ENCODE peak calls at places on chromosome 14, in five cellular contexts. X is PC-3; S is aorta; I is body of pancreas; V is CD8-positive, alpha-beta T cell. K is an unnamed sample. For H3K36me3, the result is how much of the 10 kb centered on the place peaks cover.

GRCh38 chr14:104253223-104253822 is 114.9 kb downstream of the KIF26A start:
- ATAC-seq in V (no peak), X (no peak), I (no peak), S (no peak), K (no peak)

GRCh38 chr14:105581551-105582341 is 55.4 kb downstream of the TMEM121 start:
- ATAC-seq in S (no peak), V (no peak), I (no peak), X (peak), K (no peak)

GRCh38 chr14:36683083-36683724 is 21.5 kb downstream of the PAX9 start:
- ATAC-seq in I (no peak), X (peak), V (no peak), S (no peak), K (no peak)

GRCh38 chr14:104753528-104754212 is 723 bp downstream of the SIVA1 start:
- ATAC-seq in I (no peak), S (no peak), X (no peak), V (no peak), K (no peak)

GRCh38 chr14:50371546-50371945 is 25.1 kb downstream of the CDKL1 start:
- ATAC-seq in V (no peak), S (no peak), X (no peak), I (no peak), K (no peak)

GRCh38 chr14:21055473-21056117 is 2.0 kb upstream of the RNASE8 start:
- ATAC-seq in S (no peak), I (peak), V (no peak), X (no peak), K (no peak)

GRCh38 chr14:71658261-71658860 is 273.9 kb upstream of the RGS6 start:
- ATAC-seq in I (no peak), S (no peak), V (no peak), X (peak), K (no peak)

GRCh38 chr14:42277840-42278239 is 671.2 kb downstream of the LRFN5 start:
- ATAC-seq in S (no peak), X (no peak), V (no peak), I (no peak), K (no peak)

GRCh38 chr14:71687115-71687836 is 245.0 kb upstream of the RGS6 start:
- ATAC-seq in X (no peak), V (no peak), S (peak), I (no peak), K (peak)

GRCh38 chr14:85071447-85071846 is 458.5 kb upstream of the FLRT2 start:
- ATAC-seq in X (no peak), V (no peak), S (no peak), I (no peak), K (no peak)

GRCh38 chr14:34247605-34248004 is 214.4 kb downstream of the SPTSSA start:
- ATAC-seq in I (no peak), S (no peak), X (no peak), V (no peak), K (no peak)

GRCh38 chr14:102690509-102691286 is 86.6 kb upstream of the TRAF3 start:
- ATAC-seq in X (no peak), S (no peak), I (peak), V (no peak), K (no peak)

GRCh38 chr14:20597108-20597507 is 5.9 kb upstream of the RNASE12 start:
- ATAC-seq in I (no peak), S (no peak), V (no peak), X (no peak), K (no peak)

GRCh38 chr14:89730692-89731091 is 223.8 kb downstream of the EFCAB11 start:
- ATAC-seq in V (no peak), I (no peak), S (no peak), X (no peak), K (no peak)

GRCh38 chr14:49640540-49641417 is 5.7 kb upstream of the DNAAF2 start:
- ATAC-seq in S (no peak), I (peak), X (no peak), V (no peak), K (no peak)

GRCh38 chr14:99892406-99892805 is 99.2 kb downstream of the EML1 start:
- ATAC-seq in V (no peak), X (peak), I (no peak), S (peak), K (no peak)

GRCh38 chr14:61483477-61483876 is 162.1 kb downstream of the PRKCH start:
- ATAC-seq in S (no peak), V (no peak), I (no peak), X (no peak), K (no peak)

GRCh38 chr14:44759263-44759662 is 202.5 kb downstream of the KLHL28 start:
- ATAC-seq in I (no peak), X (no peak), S (no peak), V (no peak), K (no peak)

GRCh38 chr14:59028476-59029202 is 159.8 kb upstream of the DAAM1 start:
- ATAC-seq in S (peak), X (peak), I (peak), V (no peak), K (peak)

GRCh38 chr14:49880267-49881064 is 12.4 kb upstream of the ARF6 start:
- ATAC-seq in I (no peak), X (peak), S (no peak), V (peak), K (no peak)

GRCh38 chr14:76917759-76918175 is 91.6 kb downstream of the LRRC74A start:
- ATAC-seq in X (no peak), I (peak), V (no peak), S (no peak), K (no peak)

GRCh38 chr14:50954811-50955372 is 10.6 kb upstream of the PYGL start:
- ATAC-seq in X (peak), I (peak), S (peak), V (peak), K (peak)

GRCh38 chr14:32189806-32190205 is 12.0 kb upstream of the RNU6-7 start:
- ATAC-seq in S (no peak), X (no peak), I (no peak), V (no peak), K (no peak)

GRCh38 chr14:33362934-33363333 is 424.3 kb downstream of the NPAS3 start:
- ATAC-seq in S (no peak), X (no peak), I (no peak), V (no peak), K (no peak)

GRCh38 chr14:30214456-30215090 is 286.9 kb upstream of the PRKD1 start:
- ATAC-seq in S (peak), X (peak), I (peak), V (no peak), K (peak)

GRCh38 chr14:66425402-66425801 is 60.8 kb upstream of the CCDC196 start:
- ATAC-seq in S (no peak), X (no peak), V (no peak), I (peak), K (no peak)

GRCh38 chr14:51085007-51085406 is 9.9 kb downstream of the TRIM9 start:
- ATAC-seq in V (no peak), I (no peak), X (no peak), S (no peak), K (no peak)

GRCh38 chr14:77228056-77228455 is 43.0 kb downstream of the NGB start:
- ATAC-seq in I (no peak), S (no peak), V (no peak), X (no peak), K (no peak)

GRCh38 chr14:34423445-34423844 is 38.6 kb downstream of the SPTSSA start:
- ATAC-seq in S (no peak), X (no peak), I (no peak), V (no peak), K (no peak)

DNA sequence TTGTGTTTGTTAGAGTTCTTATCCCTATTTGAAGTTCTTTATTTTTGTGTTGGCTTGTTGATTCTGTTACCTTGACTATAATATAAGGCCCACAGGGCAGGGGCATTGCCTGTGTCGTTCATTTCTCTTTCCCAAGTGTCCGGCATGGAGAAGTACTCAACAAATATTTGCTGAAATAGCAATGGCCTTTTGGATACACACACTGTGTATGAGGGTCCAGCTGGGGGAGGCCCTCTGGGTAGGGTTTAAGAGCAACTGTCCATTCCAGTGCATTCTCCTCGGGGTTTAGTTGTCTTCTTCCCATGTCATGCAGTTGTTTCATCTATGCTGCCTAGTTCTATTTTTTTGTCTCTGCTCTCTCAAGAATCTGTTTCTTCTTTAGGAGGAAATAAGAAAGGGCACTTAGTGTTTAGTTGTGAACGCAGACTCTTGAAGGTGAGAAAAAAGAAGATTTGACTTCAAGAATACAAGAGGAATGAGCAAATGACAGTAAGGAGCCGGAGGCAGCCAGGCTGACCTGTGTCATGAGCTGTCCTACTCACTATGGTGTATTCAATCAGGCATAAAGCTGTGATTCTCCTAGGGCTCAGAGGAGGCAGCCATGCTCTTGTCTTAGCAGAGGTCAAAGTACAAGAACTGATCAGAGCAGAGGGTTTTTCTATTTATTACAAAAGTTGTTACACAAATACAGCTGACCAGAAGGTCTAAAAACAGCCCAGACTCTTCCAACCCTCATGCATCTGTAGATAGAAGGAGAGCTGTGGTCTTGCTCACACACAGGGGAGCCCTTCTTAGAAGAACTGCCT is 10.2 kb downstream of the ERG28 start:
- ATAC-seq in X (no peak), I (no peak), V (no peak), S (no peak), K (no peak)
- H3K36me3 ChIP-seq in X (under half), I (under half), V (under half), S (under half), K (half or more)

GRCh38 chr14:73916324-73916723 is 29.7 kb downstream of the ZNF410 start:
- ATAC-seq in I (no peak), X (no peak), S (no peak), V (no peak), K (no peak)
- H3K36me3 ChIP-seq in I (under half), X (under half), S (under half), V (under half), K (half or more)

GRCh38 chr14:22923746-22924145 is 4.8 kb upstream of the RBM23 start:
- ATAC-seq in S (no peak), I (no peak), V (no peak), X (no peak), K (no peak)

GRCh38 chr14:22925513-22925912 is 3.7 kb downstream of the PRMT5 start:
- ATAC-seq in X (no peak), S (no peak), V (no peak), I (no peak), K (no peak)

GRCh38 chr14:22919601-22919921 is 612 bp upstream of the RBM23 start:
- ATAC-seq in I (no peak), X (no peak), V (no peak), S (no peak), K (peak)

GRCh38 chr14:22920697-22921096 is 1.7 kb upstream of the RBM23 start:
- ATAC-seq in I (no peak), S (no peak), X (no peak), V (no peak), K (no peak)

GRCh38 chr14:22922294-22922693 is 3.3 kb upstream of the RBM23 start:
- ATAC-seq in S (no peak), I (no peak), V (no peak), X (no peak), K (no peak)
- H3K36me3 ChIP-seq in S (under half), I (under half), V (under half), X (under half), K (half or more)

DNA sequence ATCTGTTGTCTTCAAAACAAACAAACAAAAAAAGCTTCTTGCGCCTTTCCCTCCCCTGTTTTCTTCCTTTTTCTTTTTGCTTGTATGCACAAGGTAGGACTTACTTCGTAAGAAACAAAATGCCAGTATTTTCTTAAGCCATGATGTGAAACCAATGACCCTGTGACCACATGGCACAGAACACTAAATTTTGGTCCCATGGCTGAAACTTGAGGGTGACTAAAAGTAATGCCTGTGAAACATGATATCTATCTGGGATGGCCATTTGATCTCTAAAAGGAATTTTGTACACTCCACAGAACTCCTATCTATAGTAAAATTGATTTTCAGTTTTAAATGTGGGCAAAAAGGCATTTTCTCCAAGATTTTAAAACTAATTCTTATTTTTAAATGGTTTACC is 63.6 kb downstream of the PAPOLA start:
- ATAC-seq in I (no peak), X (no peak), V (no peak), S (no peak), K (no peak)
- H3K36me3 ChIP-seq in I (under half), X (half or more), V (under half), S (under half), K (half or more)

GRCh38 chr14:73173092-73173735 is 36.9 kb downstream of the PSEN1 start:
- ATAC-seq in I (no peak), X (peak), S (no peak), V (peak), K (no peak)

GRCh38 chr14:73168274-73168673 is 32.0 kb downstream of the PSEN1 start:
- ATAC-seq in V (no peak), S (no peak), X (no peak), I (no peak), K (no peak)

GRCh38 chr14:73167727-73168126 is 31.4 kb downstream of the PSEN1 start:
- ATAC-seq in S (no peak), V (no peak), I (no peak), X (no peak), K (no peak)

GRCh38 chr14:73168691-73169090 is 32.4 kb downstream of the PSEN1 start:
- ATAC-seq in X (no peak), V (no peak), S (no peak), I (no peak), K (no peak)

GRCh38 chr14:73170686-73171085 is 34.4 kb downstream of the PSEN1 start:
- ATAC-seq in I (no peak), S (no peak), X (no peak), V (no peak), K (no peak)
- H3K36me3 ChIP-seq in I (under half), S (under half), X (under half), V (under half), K (under half)

GRCh38 chr14:101058571-101058970 is 155.0 kb upstream of the RTL1 start:
- ATAC-seq in I (no peak), S (no peak), X (peak), V (no peak), K (no peak)

GRCh38 chr14:101061411-101062064 is 158.0 kb upstream of the RTL1 start:
- ATAC-seq in I (no peak), S (no peak), V (no peak), X (no peak), K (no peak)

GRCh38 chr14:101062065-101062450 is 158.5 kb upstream of the RTL1 start:
- ATAC-seq in I (no peak), S (no peak), X (no peak), V (no peak), K (no peak)

GRCh38 chr14:101062611-101063010 is 159.1 kb upstream of the RTL1 start:
- ATAC-seq in I (no peak), S (no peak), X (no peak), V (no peak), K (no peak)

DNA sequence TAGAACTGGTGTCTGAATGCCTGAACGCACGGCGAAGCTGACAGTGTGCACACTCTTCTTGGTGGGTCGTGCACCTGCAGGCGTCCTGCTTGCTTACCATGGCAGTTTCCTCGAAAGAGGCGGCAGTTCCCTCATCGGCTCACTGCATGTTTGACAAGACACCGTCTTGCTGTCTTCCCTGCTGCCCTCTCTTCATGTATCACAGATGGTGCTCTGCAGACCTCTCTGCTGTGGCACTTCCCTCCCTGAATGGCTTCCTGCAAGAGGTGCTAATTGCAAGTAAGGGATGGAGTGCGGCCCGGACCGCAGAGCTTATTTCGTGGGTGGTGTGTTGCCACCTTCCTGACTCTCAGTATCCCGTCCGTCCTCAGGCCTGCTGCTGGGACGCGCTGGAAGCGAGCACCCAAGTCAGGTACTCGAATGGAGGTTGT is 156.7 kb upstream of the RTL1 start:
- ATAC-seq in X (no peak), V (no peak), S (no peak), I (no peak), K (no peak)
- H3K36me3 ChIP-seq in X (under half), V (under half), S (under half), I (under half), K (under half)

GRCh38 chr14:75001899-75002298 is 822 bp upstream of the EIF2B2 start:
- ATAC-seq in X (no peak), S (no peak), V (no peak), I (no peak), K (no peak)
- H3K36me3 ChIP-seq in X (under half), S (under half), V (under half), I (under half), K (under half)

GRCh38 chr14:94058128-94058673 is 22.8 kb downstream of the DDX24 start:
- ATAC-seq in I (peak), V (no peak), S (no peak), X (no peak), K (no peak)
- H3K36me3 ChIP-seq in I (under half), V (half or more), S (under half), X (half or more), K (under half)

GRCh38 chr14:83714141-83714540 is 1815.8 kb upstream of the FLRT2 start:
- ATAC-seq in X (no peak), V (no peak), I (no peak), S (no peak), K (no peak)

GRCh38 chr14:83712730-83713129 is 1817.2 kb upstream of the FLRT2 start:
- ATAC-seq in X (no peak), I (no peak), V (no peak), S (no peak), K (no peak)

GRCh38 chr14:83709116-83709515 is 1820.8 kb upstream of the FLRT2 start:
- ATAC-seq in S (no peak), I (no peak), X (no peak), V (no peak), K (no peak)

GRCh38 chr14:83713736-83714135 is 1816.2 kb upstream of the FLRT2 start:
- ATAC-seq in I (no peak), X (no peak), S (no peak), V (no peak), K (no peak)
- H3K36me3 ChIP-seq in I (under half), X (under half), S (under half), V (under half), K (under half)

K was measured in gastroesophageal sphincter.